ENCODE peak calls at places on chromosomes 16 and 17, in five cellular contexts. Q, E, W, J and S are unnamed samples.

GRCh38 chr17:61634942-61635538 is 44.0 kb upstream of the NACA2 start:
- DNase-seq in Q (no peak), E (no peak), W (no peak), J (no peak), S (no peak)

GRCh38 chr17:11461993-11462548 is 136.2 kb upstream of the DNAH9 start:
- DNase-seq in Q (no peak), E (no peak), W (no peak), J (no peak), S (no peak)

GRCh38 chr16:13529193-13529982 is 390.6 kb upstream of the ERCC4 start:
- DNase-seq in Q (no peak), E (no peak), W (no peak), J (no peak), S (no peak)

GRCh38 chr17:35898283-35899070 is 18.3 kb upstream of the CCL5 start:
- DNase-seq in Q (no peak), E (no peak), W (no peak), J (no peak), S (no peak)

GRCh38 chr16:20830372-20830771 is 24.0 kb downstream of the REXO5 start:
- DNase-seq in Q (no peak), E (no peak), W (no peak), J (no peak), S (no peak)

GRCh38 chr17:1455748-1456599 is at the start of gene CRK:
- DNase-seq in Q (peak; percentile 98), E (peak; percentile 95), W (peak; percentile 94), J (peak; percentile 99), S (peak; percentile 95)

GRCh38 chr16:15643453-15644305 is 725 bp upstream of the MARF1 start:
- DNase-seq in Q (peak; percentile 40), E (no peak), W (peak; percentile 46), J (no peak), S (peak; percentile 26)

GRCh38 chr16:4601317-4602186 is 13.1 kb downstream of the UBALD1 start:
- DNase-seq in Q (peak; percentile 63), E (no peak), W (peak; percentile 59), J (no peak), S (no peak)

GRCh38 chr16:6160303-6160702 is 1062.7 kb upstream of the EEF2KMT start:
- DNase-seq in Q (no peak), E (no peak), W (no peak), J (no peak), S (no peak)

GRCh38 chr17:10698116-10698818 is 873 bp downstream of the ADPRM start:
- DNase-seq in Q (no peak), E (no peak), W (no peak), J (no peak), S (no peak)

GRCh38 chr16:83542491-83542890 is 265.3 kb upstream of the HSBP1 start:
- DNase-seq in Q (no peak), E (no peak), W (no peak), J (no peak), S (no peak)

GRCh38 chr17:15281909-15282308 is 16.8 kb upstream of the PMP22 start:
- DNase-seq in Q (no peak), E (no peak), W (no peak), J (no peak), S (no peak)

GRCh38 chr17:75830168-75831031 is 13.8 kb downstream of the UNC13D start:
- DNase-seq in Q (no peak), E (no peak), W (no peak), J (no peak), S (no peak)

GRCh38 chr16:14487579-14487978 is 142.5 kb downstream of the PARN start:
- DNase-seq in Q (no peak), E (no peak), W (no peak), J (no peak), S (no peak)

GRCh38 chr16:14409563-14409962 is 220.5 kb downstream of the PARN start:
- DNase-seq in Q (no peak), E (no peak), W (peak; percentile 25), J (no peak), S (peak; percentile 51)

GRCh38 chr17:11747441-11747840 is 149.2 kb downstream of the DNAH9 start:
- DNase-seq in Q (no peak), E (no peak), W (no peak), J (no peak), S (no peak)

GRCh38 chr16:85629853-85630252 is 16.7 kb downstream of the GSE1 start:
- DNase-seq in Q (no peak), E (no peak), W (no peak), J (no peak), S (no peak)

GRCh38 chr16:86343111-86343642 is 167.2 kb upstream of the FOXF1 start:
- DNase-seq in Q (no peak), E (no peak), W (peak; percentile 77), J (no peak), S (no peak)

GRCh38 chr17:4605826-4606225 is 21.5 kb downstream of the SMTNL2 start:
- DNase-seq in Q (peak; percentile 76), E (no peak), W (peak; percentile 47), J (no peak), S (no peak)

GRCh38 chr17:73749337-73749807 is 105.1 kb upstream of the SDK2 start:
- DNase-seq in Q (no peak), E (no peak), W (no peak), J (no peak), S (no peak)

GRCh38 chr17:35372846-35373531 is 432 bp downstream of the SLFN11 start:
- DNase-seq in Q (peak; percentile 52), E (no peak), W (no peak), J (no peak), S (no peak)

GRCh38 chr16:82945420-82946096 is 318.8 kb downstream of the CDH13 start:
- DNase-seq in Q (no peak), E (no peak), W (no peak), J (no peak), S (no peak)

GRCh38 chr17:21742326-21742725 is 50.0 kb downstream of the KCNJ18 start:
- DNase-seq in Q (no peak), E (no peak), W (no peak), J (no peak), S (no peak)
- TF ChIP-seq POLR2A in Q (no peak), E (no peak), W (no peak), J (no peak), S (no peak)

DNA sequence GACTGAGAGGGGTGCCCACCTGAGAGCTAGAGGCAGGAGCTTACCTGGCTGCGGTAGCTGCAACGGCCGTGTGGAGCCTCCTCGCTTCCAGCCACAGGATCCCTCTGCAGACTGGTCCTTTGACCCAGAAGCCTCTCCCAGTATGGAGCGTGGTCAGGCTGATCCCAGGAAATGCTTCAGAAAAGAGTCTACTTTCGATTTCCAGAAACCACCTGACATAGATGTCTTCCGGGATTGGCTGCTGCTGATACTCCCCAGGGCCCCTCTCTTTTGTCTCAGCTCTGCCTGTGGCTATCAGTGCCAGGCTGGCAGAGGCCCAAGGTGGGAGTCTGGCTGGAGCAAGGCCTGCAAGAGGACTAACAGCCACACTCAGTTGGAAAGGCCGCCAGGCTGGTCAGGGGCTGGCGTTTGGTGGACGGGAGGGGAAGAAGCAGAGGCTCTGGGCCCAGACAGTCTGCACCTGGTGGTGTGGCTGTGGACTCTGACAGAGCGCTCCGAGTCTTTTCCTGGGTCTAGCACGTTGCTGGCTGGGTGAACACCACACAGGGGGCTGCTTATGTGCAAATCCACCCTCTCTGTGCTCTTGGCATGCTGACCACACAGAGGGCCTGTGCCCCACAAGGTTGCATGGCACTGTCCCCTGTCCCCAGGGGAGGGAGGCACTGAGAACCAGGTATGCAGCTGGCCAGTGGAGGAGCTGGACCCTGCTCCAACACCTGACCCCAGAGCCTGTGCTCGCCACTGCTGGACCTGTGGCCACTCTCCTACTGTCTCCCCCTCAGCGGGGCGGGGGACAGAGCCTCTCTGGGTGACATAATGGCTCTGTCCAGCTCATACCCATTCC is at the start of gene LGALS3BP:
- DNase-seq in Q (peak; percentile 89), E (no peak), W (peak; percentile 86), J (no peak), S (peak; percentile 87)
- TF ChIP-seq POLR2A in Q (no peak), E (no peak), W (peak; percentile 43), J (no peak), S (peak; percentile 86)

GRCh38 chr16:22195695-22196558 is 10.2 kb upstream of the EEF2K start:
- DNase-seq in Q (peak; percentile 97), E (peak; percentile 96), W (peak; percentile 95), J (no peak), S (no peak)
- TF ChIP-seq POLR2A in Q (peak; percentile 43), E (peak; percentile 25), W (no peak), J (no peak), S (no peak)

GRCh38 chr17:41863074-41863843 is 2.0 kb downstream of the KLHL11 start:
- DNase-seq in Q (no peak), E (no peak), W (no peak), J (no peak), S (no peak)

GRCh38 chr17:41864837-41865595 is at the start of gene KLHL11:
- DNase-seq in Q (peak; percentile 88), E (peak; percentile 87), W (peak; percentile 82), J (peak; percentile 88), S (peak; percentile 88)

GRCh38 chr17:41864498-41864836 is 756 bp downstream of the KLHL11 start:
- DNase-seq in Q (no peak), E (no peak), W (no peak), J (no peak), S (no peak)

GRCh38 chr17:41868568-41868967 is 3.3 kb upstream of the KLHL11 start:
- DNase-seq in Q (no peak), E (no peak), W (no peak), J (no peak), S (no peak)

DNA sequence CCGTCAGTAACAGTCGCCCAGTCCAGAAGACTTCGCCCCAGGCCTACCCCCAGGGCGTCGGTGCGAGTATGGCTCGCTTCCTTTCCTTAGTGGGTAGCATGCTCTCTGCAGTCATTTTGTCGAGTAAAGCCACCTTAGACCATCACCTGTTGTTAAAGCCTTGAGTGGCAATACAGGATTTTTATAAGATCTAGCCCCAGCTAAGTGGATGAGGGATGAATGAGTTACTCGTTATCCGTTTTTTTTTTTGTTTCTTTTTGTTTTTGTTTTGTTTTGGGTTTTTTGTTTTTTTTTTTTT is 322 bp upstream of the KLHL11 start:
- DNase-seq in Q (no peak), E (no peak), W (no peak), J (no peak), S (no peak)
- TF ChIP-seq POLR2A in Q (no peak), E (no peak), W (no peak), J (peak; percentile 58), S (no peak)